ENCODE peak calls at places on chromosomes 6 and 20, in four cellular contexts. M, Q, B and J are unnamed samples.

GRCh38 chr6:42520786-42521607 is 42.8 kb upstream of the UBR2 start:
- DNase-seq in B (no peak), M (no peak), Q (no peak), J (no peak)

GRCh38 chr20:58327211-58327610 is 17.7 kb downstream of the RAB22A start:
- DNase-seq in M (no peak), B (no peak), Q (no peak), J (no peak)

GRCh38 chr6:64000873-64001497 is 365.4 kb downstream of the PHF3 start:
- DNase-seq in Q (no peak), B (no peak), M (no peak), J (no peak)

GRCh38 chr20:48051810-48052491 is 266.7 kb upstream of the SULF2 start:
- DNase-seq in M (peak), B (peak), Q (no peak), J (no peak)

GRCh38 chr6:48200874-48201273 is 89.9 kb upstream of the PTCHD4 start:
- DNase-seq in M (no peak), B (no peak), Q (no peak), J (no peak)

GRCh38 chr6:75381878-75382633 is 97.5 kb upstream of the TMEM30A start:
- DNase-seq in B (peak), Q (no peak), M (no peak), J (no peak)

GRCh38 chr6:62272118-62272517 is 13.9 kb downstream of the KHDRBS2 start:
- DNase-seq in B (no peak), Q (no peak), M (no peak), J (no peak)

GRCh38 chr6:159012201-159012600 is 12.2 kb upstream of the RSPH3 start:
- DNase-seq in M (no peak), B (no peak), Q (no peak), J (no peak)

GRCh38 chr6:134539865-134540323 is 222.0 kb upstream of the SGK1 start:
- DNase-seq in M (no peak), Q (no peak), B (no peak), J (peak)

GRCh38 chr6:90764001-90764400 is 177.1 kb upstream of the MAP3K7 start:
- DNase-seq in B (no peak), Q (no peak), M (no peak), J (no peak)

GRCh38 chr6:133814797-133815196 is 74.1 kb upstream of the TCF21 start:
- DNase-seq in B (peak), Q (no peak), M (peak), J (no peak)

GRCh38 chr6:34671801-34672656 is 24.5 kb downstream of the ILRUN start:
- DNase-seq in B (no peak), Q (peak), M (peak), J (no peak)

GRCh38 chr6:27133281-27134227 is 113.9 kb upstream of the PRSS16 start:
- DNase-seq in Q (no peak), M (peak), B (peak), J (no peak)

GRCh38 chr20:1858859-1859258 is 36.3 kb upstream of the SIRPA start:
- DNase-seq in B (no peak), Q (no peak), M (no peak), J (no peak)

GRCh38 chr6:88611721-88612120 is 351.7 kb downstream of the RNGTT start:
- DNase-seq in Q (no peak), B (no peak), M (no peak), J (no peak)

GRCh38 chr6:112357801-112358200 is 10.7 kb downstream of the RFPL4B start:
- DNase-seq in B (peak), Q (no peak), M (peak), J (no peak)

GRCh38 chr6:9914951-9915350 is 499.9 kb downstream of the TFAP2A start:
- DNase-seq in B (peak), M (no peak), Q (no peak), J (no peak)

GRCh38 chr20:45704969-45705637 is at the start of gene WFDC10B:
- DNase-seq in Q (no peak), B (no peak), M (no peak), J (no peak)

GRCh38 chr20:63252157-63252780 is 2.0 kb downstream of the NKAIN4 start:
- DNase-seq in B (no peak), M (no peak), Q (no peak), J (peak)

GRCh38 chr6:82211326-82211725 is 36.2 kb downstream of the IBTK start:
- DNase-seq in Q (no peak), M (no peak), B (no peak), J (no peak)

GRCh38 chr20:2292711-2293110 is 3.1 kb upstream of the TGM3 start:
- DNase-seq in B (no peak), M (no peak), Q (no peak), J (no peak)

GRCh38 chr20:44219287-44219686 is 8.7 kb upstream of the OSER1 start:
- DNase-seq in M (no peak), B (no peak), Q (no peak), J (no peak)

GRCh38 chr6:166109608-166110007 is 58.0 kb downstream of the TBXT start:
- DNase-seq in Q (no peak), B (no peak), M (no peak), J (no peak)

GRCh38 chr6:90458353-90459224 is 128.3 kb downstream of the MAP3K7 start:
- DNase-seq in M (no peak), B (peak), Q (peak), J (no peak)

GRCh38 chr6:18308070-18308735 is 43.9 kb upstream of the DEK start:
- DNase-seq in B (peak), M (peak), Q (no peak), J (no peak)

GRCh38 chr6:108556864-108557493 is 3.7 kb upstream of the FOXO3 start:
- DNase-seq in M (peak), Q (no peak), B (no peak), J (peak)

GRCh38 chr20:2840138-2840966 is at the start of the genes PCED1A and VPS16:
- DNase-seq in Q (peak), M (peak), B (peak), J (peak)

GRCh38 chr20:46230811-46231282 is 77.5 kb downstream of the CDH22 start:
- DNase-seq in M (no peak), Q (peak), B (peak), J (peak)

GRCh38 chr20:46998497-46999190 is 104.0 kb downstream of the EYA2 start:
- DNase-seq in M (no peak), Q (no peak), B (no peak), J (no peak)

GRCh38 chr6:43274916-43275597 is 23.0 kb upstream of the SLC22A7 start:
- DNase-seq in M (no peak), B (no peak), Q (peak), J (no peak)

GRCh38 chr6:149044394-149044965 is 273.0 kb upstream of the TAB2 start:
- DNase-seq in Q (no peak), M (peak), B (no peak), J (no peak)

GRCh38 chr6:65055545-65055944 is 651.5 kb downstream of the EYS start:
- DNase-seq in M (no peak), Q (no peak), B (no peak), J (no peak)

GRCh38 chr20:45835230-45836224 is 1.9 kb downstream of the SNX21 start:
- DNase-seq in B (no peak), Q (peak), M (peak), J (no peak)

GRCh38 chr6:49325901-49326300 is 137.2 kb downstream of the MMUT start:
- DNase-seq in M (no peak), Q (no peak), B (no peak), J (no peak)

GRCh38 chr6:28953039-28953872 is 29.5 kb upstream of the TRIM27 start:
- DNase-seq in B (peak), M (peak), Q (peak), J (peak)

GRCh38 chr6:143806282-143807102 is 36.6 kb upstream of the LTV1 start:
- DNase-seq in B (peak), Q (peak), M (no peak), J (no peak)

GRCh38 chr6:7954477-7955200 is 44.1 kb upstream of the TXNDC5 start:
- DNase-seq in B (no peak), M (no peak), Q (no peak), J (no peak)

GRCh38 chr20:24488800-24489175 is 19.4 kb downstream of the SYNDIG1 start:
- DNase-seq in M (no peak), B (no peak), Q (no peak), J (no peak)

GRCh38 chr20:62407221-62407992 is at the start of gene CABLES2:
- DNase-seq in Q (peak), B (peak), M (peak), J (peak)